ENCODE peak calls at places on chromosomes 4 and X, in nine cellular contexts. S is stimulated activated naive CD8-positive, alpha-beta T cell treated with anti-CD3 and anti-CD28 coated beads, Interleukin-15, Interleukin-2, amounts not matched to agents 100 U/mL and 50 U/mL, for 24 hours; C is gastrocnemius medialis; Q is activated T-cell treated with anti-CD3 and anti-CD28 coated beads, Interleukin-2, amount 50 U/mL, for 4 hours; D is pancreas; N is A549; X is sciatic nerve; E is WTC11; M is CD4-positive, alpha-beta T cell. V is an unnamed sample.

GRCh38 chrX:71623105-71623450 is 4.8 kb upstream of the CXCR3 start:
- ATAC-seq in M (no peak), D (no peak), X (no peak), Q (no peak), E (peak), S (no peak), C (no peak), N (no peak), V (no peak)

GRCh38 chr4:24262084-24262483 is 322.3 kb downstream of the DHX15 start:
- ATAC-seq in C (peak), N (no peak), X (peak), S (no peak), D (peak), E (peak), Q (no peak), M (no peak), V (no peak)

GRCh38 chrX:10078266-10078665 is 78.5 kb upstream of the CLCN4 start:
- ATAC-seq in Q (no peak), D (no peak), C (no peak), X (no peak), E (no peak), S (no peak), M (no peak), N (no peak), V (no peak)

GRCh38 chr4:37837446-37837845 is 11.0 kb downstream of the PGM2 start:
- ATAC-seq in E (no peak), Q (no peak), X (no peak), N (no peak), C (no peak), S (peak), M (no peak), D (no peak), V (peak)

GRCh38 chr4:142272452-142272851 is 573.6 kb downstream of the INPP4B start:
- ATAC-seq in X (no peak), D (no peak), C (no peak), N (no peak), Q (peak), M (no peak), S (peak), E (no peak), V (peak)

GRCh38 chrX:1359477-1359873 is 22.9 kb downstream of the IL3RA start:
- ATAC-seq in C (no peak), S (no peak), E (no peak), Q (no peak), N (peak), D (no peak), M (no peak), X (no peak), V (no peak)

GRCh38 chr4:40395166-40395900 is 60.2 kb downstream of the CHRNA9 start:
- ATAC-seq in N (no peak), D (peak), Q (no peak), C (no peak), X (no peak), M (no peak), E (no peak), S (no peak), V (peak)

GRCh38 chr4:26176621-26177121 is 144.1 kb upstream of the RBPJ start:
- ATAC-seq in M (no peak), D (no peak), Q (no peak), S (no peak), X (peak), E (no peak), N (no peak), C (no peak), V (peak)

GRCh38 chr4:158161561-158162354 is 11.1 kb downstream of the GASK1B start:
- ATAC-seq in S (no peak), M (no peak), N (peak), Q (no peak), D (peak), C (peak), X (peak), E (no peak), V (peak)

GRCh38 chrX:132467029-132467428 is 21.8 kb downstream of the MBNL3 start:
- ATAC-seq in M (no peak), N (no peak), X (no peak), S (no peak), E (no peak), Q (no peak), D (no peak), C (no peak), V (peak)

GRCh38 chr4:88812420-88812819 is 114.8 kb upstream of the NAP1L5 start:
- ATAC-seq in Q (no peak), E (no peak), C (peak), M (no peak), N (no peak), D (no peak), S (no peak), X (no peak), V (no peak)

GRCh38 chr4:82293304-82293703 is 80.5 kb downstream of the HNRNPD start:
- ATAC-seq in D (no peak), X (no peak), S (peak), M (peak), C (no peak), Q (peak), N (no peak), E (no peak), V (no peak)

GRCh38 chrX:79288723-79289122 is 78.4 kb downstream of the ITM2A start:
- ATAC-seq in M (no peak), D (no peak), S (no peak), Q (no peak), C (no peak), E (no peak), X (no peak), N (no peak), V (no peak)

GRCh38 chrX:136691028-136691809 is 43.3 kb downstream of the CD40LG start:
- ATAC-seq in S (peak), N (no peak), D (peak), M (peak), E (no peak), Q (peak), C (no peak), X (no peak), V (peak)

GRCh38 chrX:64758047-64758446 is 218.2 kb downstream of the ZC4H2 start:
- ATAC-seq in M (no peak), X (no peak), Q (no peak), C (no peak), S (no peak), E (no peak), N (no peak), D (no peak), V (no peak)

GRCh38 chr4:32987111-32987510 is 2266.9 kb downstream of the PCDH7 start:
- ATAC-seq in S (no peak), N (no peak), C (no peak), D (no peak), E (no peak), X (no peak), M (no peak), Q (no peak), V (no peak)

GRCh38 chr4:113547487-113548042 is 214.0 kb downstream of the CAMK2D start:
- ATAC-seq in C (peak), E (peak), S (peak), Q (peak), X (peak), N (peak), M (peak), D (peak), V (peak)

GRCh38 chr4:117134386-117134785 is 49.0 kb upstream of the TRAM1L1 start:
- ATAC-seq in D (peak), M (no peak), X (no peak), E (peak), S (no peak), N (no peak), Q (no peak), C (no peak), V (no peak)

GRCh38 chr4:56183344-56183959 is 203.8 kb downstream of the AASDH start:
- ATAC-seq in M (no peak), C (no peak), S (no peak), N (no peak), X (no peak), Q (no peak), E (peak), D (no peak), V (no peak)

GRCh38 chrX:72141372-72142004 is 9.8 kb upstream of the RTL5 start:
- ATAC-seq in D (no peak), Q (peak), M (peak), N (no peak), S (no peak), E (no peak), C (no peak), X (no peak), V (no peak)

GRCh38 chr4:5635826-5636196 is 72.5 kb downstream of the EVC2 start:
- ATAC-seq in X (no peak), M (no peak), E (no peak), S (no peak), C (no peak), D (no peak), N (no peak), Q (no peak), V (peak)

GRCh38 chr4:11152684-11153083 is 276.0 kb downstream of the HS3ST1 start:
- ATAC-seq in Q (no peak), S (no peak), M (no peak), E (no peak), X (no peak), D (no peak), N (no peak), C (no peak), V (no peak)

GRCh38 chr4:102501635-102502382 is 650 bp downstream of the NFKB1 start:
- ATAC-seq in C (peak), X (peak), Q (peak), E (peak), M (peak), N (peak), D (peak), S (peak), V (peak)

GRCh38 chr4:154559141-154559841 is 3.5 kb upstream of the FGB start:
- ATAC-seq in N (peak), E (peak), Q (no peak), M (no peak), D (peak), S (peak), C (no peak), X (no peak), V (peak)

GRCh38 chr4:8547108-8547911 is 32.9 kb upstream of the GPR78 start:
- ATAC-seq in N (no peak), S (no peak), M (no peak), C (no peak), Q (no peak), E (peak), D (peak), X (no peak), V (peak)

GRCh38 chr4:108264693-108265092 is 96.0 kb upstream of the LEF1 start:
- ATAC-seq in E (no peak), Q (no peak), X (no peak), S (no peak), C (no peak), M (no peak), D (peak), N (no peak), V (no peak)